ENCODE peak calls at places on chromosomes 12 and 14, in seven cellular contexts. V, J, S, M, A, W and Q are unnamed samples.
A peak's percentile ranks its signal among the peaks of the same experiment; 100 is the strongest.

GRCh38 chr14:29851397-29851796 is 76.2 kb downstream of the PRKD1 start:
- DNase-seq in V (no peak), A (no peak), W (no peak), S (no peak), J (no peak), M (no peak), Q (no peak)

GRCh38 chr12:131461096-131461495 is 249.8 kb upstream of the SFSWAP start:
- DNase-seq in S (no peak), W (no peak), J (no peak), A (no peak), V (no peak), M (no peak), Q (no peak)

GRCh38 chr12:26633591-26634210 is 199.3 kb downstream of the ITPR2 start:
- DNase-seq in A (no peak), J (no peak), S (no peak), W (no peak), V (no peak), M (no peak), Q (no peak)

GRCh38 chr14:104800600-104801283 is at the start of gene ZBTB42:
- DNase-seq in W (peak; percentile 59), M (peak; percentile 69), J (peak; percentile 74), A (peak; percentile 69), V (peak; percentile 82), S (peak; percentile 61), Q (peak; percentile 68)

GRCh38 chr12:113794774-113795173 is 171.4 kb downstream of the RBM19 start:
- DNase-seq in W (no peak), A (no peak), M (no peak), J (no peak), S (no peak), V (no peak), Q (no peak)

GRCh38 chr12:101799774-101800173 is 31.0 kb downstream of the GNPTAB start:
- DNase-seq in S (no peak), A (no peak), J (no peak), W (no peak), V (no peak), M (no peak), Q (no peak)

GRCh38 chr12:9687228-9687627 is 17.7 kb downstream of the CLEC2D start:
- DNase-seq in S (no peak), M (peak; percentile 7), V (no peak), W (no peak), J (no peak), A (no peak), Q (no peak)

GRCh38 chr14:68941820-68942219 is 37.3 kb downstream of the ACTN1 start:
- DNase-seq in V (peak; percentile 72), W (no peak), A (no peak), S (no peak), M (peak; percentile 68), J (no peak), Q (no peak)

GRCh38 chr14:79764288-79764687 is 447.0 kb downstream of the DIO2 start:
- DNase-seq in M (no peak), S (no peak), A (no peak), V (no peak), J (no peak), W (no peak), Q (no peak)

GRCh38 chr12:109182041-109182839 is 65.9 kb downstream of the ACACB start:
- DNase-seq in S (no peak), W (no peak), A (no peak), V (no peak), M (no peak), J (no peak), Q (no peak)

GRCh38 chr12:26156201-26156871 is 31.5 kb upstream of the BHLHE41 start:
- DNase-seq in W (no peak), J (no peak), S (no peak), A (no peak), V (no peak), M (no peak), Q (no peak)

GRCh38 chr12:74906224-74906623 is 303.4 kb downstream of the KCNC2 start:
- DNase-seq in J (no peak), M (peak; percentile 10), W (no peak), V (peak; percentile 25), S (no peak), A (no peak), Q (no peak)

GRCh38 chr12:117441751-117442150 is 80.3 kb upstream of the NOS1 start:
- DNase-seq in A (no peak), S (no peak), W (no peak), V (no peak), M (no peak), J (no peak), Q (no peak)

GRCh38 chr14:100364403-100364802 is 41.3 kb downstream of the SLC25A47 start:
- DNase-seq in J (no peak), M (no peak), V (no peak), S (no peak), A (no peak), W (no peak), Q (no peak)

GRCh38 chr14:63174760-63175191 is 29.5 kb upstream of the RHOJ start:
- DNase-seq in M (peak; percentile 75), V (peak; percentile 52), A (no peak), J (no peak), W (no peak), S (no peak), Q (no peak)

GRCh38 chr12:106682594-106683234 is 91.8 kb upstream of the RIC8B start:
- DNase-seq in V (no peak), J (no peak), A (no peak), S (no peak), W (no peak), M (no peak), Q (no peak)

GRCh38 chr12:131831635-131832041 is 3.4 kb downstream of the MMP17 start:
- DNase-seq in W (no peak), V (no peak), J (no peak), A (no peak), M (no peak), S (no peak), Q (no peak)

GRCh38 chr14:69154779-69155178 is 1.9 kb upstream of the DCAF5 start:
- DNase-seq in V (peak; percentile 33), S (no peak), W (no peak), M (peak; percentile 38), J (no peak), A (no peak), Q (no peak)